ENCODE peak calls at places on chromosomes 7 and 10, in ten cellular contexts. M, K, T, Q, N, X, R, E, G and S are unnamed samples.

GRCh38 chr7:155972651-155973349 is 160.5 kb upstream of the SHH start:
- DNase-seq in M (no peak), K (no peak), T (no peak), Q (no peak), N (no peak), X (peak; percentile 38), R (peak; percentile 32), E (no peak), G (no peak), S (no peak)

GRCh38 chr7:139682136-139683013 is 95.4 kb downstream of the HIPK2 start:
- DNase-seq in M (no peak), K (no peak), T (peak; percentile 61), Q (peak; percentile 68), N (peak; percentile 92), X (no peak), R (no peak), E (peak; percentile 59), G (peak; percentile 77), S (peak; percentile 6)

GRCh38 chr7:70356324-70356797 is 758.1 kb downstream of the AUTS2 start:
- DNase-seq in M (no peak), K (no peak), T (no peak), Q (no peak), N (no peak), X (no peak), R (no peak), E (no peak), G (no peak), S (no peak)

GRCh38 chr10:69883256-69883655 is 81.5 kb downstream of the COL13A1 start:
- DNase-seq in M (no peak), K (no peak), T (no peak), Q (no peak), N (no peak), X (no peak), R (no peak), E (no peak), G (no peak), S (no peak)

GRCh38 chr7:26398436-26399308 is 107.0 kb downstream of the SNX10 start:
- DNase-seq in M (peak; percentile 89), K (peak; percentile 25), T (no peak), Q (peak; percentile 26), N (peak; percentile 18), X (peak; percentile 70), R (peak; percentile 66), E (no peak), G (no peak), S (no peak)

GRCh38 chr7:107291434-107291833 is 122.6 kb downstream of the HBP1 start:
- DNase-seq in M (no peak), K (no peak), T (no peak), Q (no peak), N (no peak), X (no peak), R (no peak), E (no peak), G (no peak), S (no peak)

GRCh38 chr7:34849163-34849960 is 187.9 kb downstream of the DPY19L1 start:
- DNase-seq in M (no peak), K (no peak), T (no peak), Q (no peak), N (no peak), X (no peak), R (no peak), E (no peak), G (no peak), S (no peak)

GRCh38 chr7:148932-149855 is 43.2 kb upstream of the FAM20C start:
- DNase-seq in M (peak; percentile 99), K (peak; percentile 98), T (peak; percentile 96), Q (peak; percentile 100), N (peak; percentile 99), X (peak; percentile 99), R (peak; percentile 98), E (peak; percentile 95), G (peak; percentile 97), S (peak; percentile 96)

GRCh38 chr7:103706805-103707204 is 260.8 kb upstream of the SLC26A5 start:
- DNase-seq in M (no peak), K (no peak), T (no peak), Q (no peak), N (no peak), X (no peak), R (no peak), E (no peak), G (no peak), S (no peak)

GRCh38 chr7:77910124-77910523 is 111.6 kb downstream of the PHTF2 start:
- DNase-seq in M (no peak), K (no peak), T (no peak), Q (no peak), N (no peak), X (no peak), R (no peak), E (no peak), G (no peak), S (no peak)

GRCh38 chr7:77908664-77909063 is 110.1 kb downstream of the PHTF2 start:
- DNase-seq in M (no peak), K (no peak), T (no peak), Q (no peak), N (no peak), X (no peak), R (no peak), E (no peak), G (no peak), S (no peak)

GRCh38 chr7:77917500-77918262 is 119.1 kb downstream of the PHTF2 start:
- DNase-seq in M (no peak), K (no peak), T (no peak), Q (no peak), N (peak; percentile 14), X (no peak), R (no peak), E (no peak), G (no peak), S (no peak)

GRCh38 chr7:77912293-77912692 is 113.7 kb downstream of the PHTF2 start:
- DNase-seq in M (no peak), K (no peak), T (no peak), Q (no peak), N (no peak), X (no peak), R (no peak), E (no peak), G (no peak), S (no peak)

DNA sequence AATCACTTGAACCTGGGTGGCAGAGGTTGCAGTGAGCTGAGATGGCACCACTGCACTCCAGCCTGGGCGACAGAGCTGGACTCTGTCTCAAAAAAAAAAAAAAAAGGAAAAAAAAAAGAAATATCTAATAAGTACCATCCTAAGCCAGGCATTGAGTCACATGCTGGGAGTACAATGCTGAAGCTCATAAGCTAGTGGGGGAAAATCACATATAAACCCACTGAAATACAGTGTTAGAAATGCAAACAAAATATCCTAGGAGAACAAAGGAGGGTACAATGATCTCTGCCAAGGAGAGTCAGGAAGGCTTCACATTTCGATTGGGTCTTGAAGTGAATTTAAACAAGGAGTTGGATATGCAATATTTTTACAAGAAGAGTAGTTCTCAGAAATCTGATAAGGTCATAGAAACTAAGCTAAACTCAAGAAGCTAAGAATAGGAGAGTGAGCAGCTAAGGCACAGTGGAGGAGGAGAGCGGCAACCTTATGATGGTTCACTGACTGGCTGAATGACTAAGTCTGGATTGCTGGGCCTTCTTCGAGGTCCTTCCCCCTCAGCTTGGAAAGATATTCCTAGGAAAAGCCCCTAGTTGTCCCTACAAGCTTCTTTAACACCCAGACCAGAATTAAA is 115.5 kb downstream of the PHTF2 start:
- DNase-seq in M (no peak), K (no peak), T (no peak), Q (peak; percentile 74), N (peak; percentile 66), X (no peak), R (no peak), E (no peak), G (no peak), S (no peak)
- H3K4me3 ChIP-seq in M (no peak overlapping the region), K (no peak overlapping the region), T (no peak overlapping the region), Q (no peak overlapping the region), N (no peak overlapping the region), X (no peak overlapping the region), R (no peak overlapping the region), E (no peak overlapping the region), G (no peak overlapping the region), S (no peak overlapping the region)

DNA sequence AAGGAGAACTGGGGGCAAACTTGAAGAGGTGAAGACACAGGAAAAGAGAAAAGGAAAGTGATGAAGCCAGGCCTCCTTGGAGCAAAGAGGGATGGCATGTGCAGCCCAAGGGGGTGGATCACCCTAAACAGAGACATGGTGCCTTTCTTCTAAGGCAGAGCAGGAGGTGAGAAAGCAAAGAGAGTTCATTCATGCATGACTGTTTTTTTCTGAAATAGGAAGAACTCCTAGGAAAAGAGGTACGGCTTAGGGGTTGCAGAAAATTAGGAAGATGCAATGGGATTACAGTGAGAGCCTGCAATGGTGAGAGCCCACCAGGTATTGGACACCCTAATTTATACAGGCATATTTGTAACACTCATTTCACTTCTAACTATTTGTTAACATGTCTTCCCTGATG is 15.9 kb downstream of the ITGB1 start:
- DNase-seq in M (no peak), K (no peak), T (no peak), Q (no peak), N (no peak), X (no peak), R (no peak), E (no peak), G (no peak), S (no peak)
- TF ChIP-seq CTCF in M (no peak), K (no peak), T (no peak), Q (no peak), N (no peak), X (no peak), R (no peak), E (no peak), G (no peak), S (no peak)

DNA sequence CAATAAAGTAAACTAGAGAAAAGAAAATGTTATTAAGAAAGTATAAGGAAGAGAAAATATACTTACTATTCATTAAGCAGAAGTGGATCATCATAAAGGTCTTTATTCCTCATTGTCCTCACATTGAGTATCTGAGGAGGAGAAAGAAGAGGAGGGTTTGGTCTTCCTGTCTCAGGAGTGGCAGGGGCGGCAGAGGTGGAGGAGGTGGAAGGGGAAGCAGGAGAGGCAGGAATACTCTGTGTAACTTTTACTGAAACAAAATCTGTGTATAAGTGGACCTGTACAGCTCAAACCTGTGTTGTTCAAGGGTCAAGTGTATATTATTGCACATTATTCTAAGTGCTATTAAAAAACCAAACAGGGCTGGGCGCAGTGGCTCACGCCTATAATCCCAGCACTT is 34.2 kb upstream of the EPC1 start:
- DNase-seq in M (no peak), K (no peak), T (no peak), Q (no peak), N (no peak), X (no peak), R (no peak), E (no peak), G (no peak), S (no peak)
- H3K4me3 ChIP-seq in M (no peak overlapping the region), K (no peak overlapping the region), T (no peak overlapping the region), Q (no peak overlapping the region), N (no peak overlapping the region), X (no peak overlapping the region), R (no peak overlapping the region), E (no peak overlapping the region), G (no peak overlapping the region), S (no peak overlapping the region)

DNA sequence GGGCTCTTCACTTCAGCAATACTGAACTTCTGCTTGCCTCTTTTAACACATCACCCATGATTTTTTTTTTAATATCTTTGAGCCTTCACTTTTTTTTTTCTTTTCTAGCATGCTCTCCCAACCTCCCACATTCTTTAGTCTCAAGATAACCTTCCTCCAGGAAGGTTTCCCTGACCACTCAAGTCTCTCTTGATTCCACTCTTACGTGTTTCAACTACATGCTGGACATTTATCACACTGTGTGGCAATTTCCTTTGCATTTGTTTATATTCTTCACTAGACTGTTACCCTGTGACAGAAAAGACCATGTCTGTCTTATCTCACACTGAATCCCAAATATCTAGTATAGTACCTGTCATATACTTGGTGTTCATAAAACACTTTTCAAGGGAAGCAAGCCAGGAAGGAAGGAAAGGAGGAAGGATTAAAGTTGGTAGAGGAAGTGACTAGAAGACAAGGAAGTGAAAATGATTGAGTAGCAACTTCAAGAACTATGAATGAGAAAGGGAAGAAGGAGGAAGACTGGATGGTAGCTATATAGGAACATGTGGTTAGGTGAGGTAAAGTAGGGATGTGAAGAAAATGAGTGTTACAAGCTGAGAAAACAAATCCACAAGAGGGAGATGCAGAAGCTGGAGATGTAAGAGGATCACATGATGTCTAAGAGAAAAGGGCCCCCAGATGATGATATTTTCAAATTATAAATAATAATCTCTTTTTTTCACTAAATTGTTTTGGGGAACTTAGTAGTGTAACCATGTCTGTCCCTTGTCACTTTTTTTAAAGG is 40.4 kb downstream of the IFIT5 start:
- DNase-seq in M (no peak), K (no peak), T (no peak), Q (no peak), N (peak; percentile 22), X (no peak), R (no peak), E (no peak), G (no peak), S (no peak)
- TF ChIP-seq CTCF in M (no peak), K (no peak), T (no peak), Q (no peak), N (peak; percentile 10), X (no peak), R (no peak), E (no peak), G (no peak), S (no peak)